ENCODE peak calls at places on chromosome 16, in ten cellular contexts. O is brain microvascular endothelial cell; Q is astrocyte; R is Calu3; C is psoas muscle; F is AG10803; A is heart left ventricle; M is CD8-positive, alpha-beta T cell; U is dorsolateral prefrontal cortex; H is left ventricle myocardium inferior. T is an unnamed sample.

GRCh38 chr16:17063156-17063555 is 407.6 kb downstream of the XYLT1 start:
- DNase-seq in O (no peak), Q (no peak), M (no peak), H (no peak), R (no peak), C (no peak), U (peak), A (no peak), F (no peak), T (no peak)

GRCh38 chr16:5257462-5257861 is 159.9 kb upstream of the EEF2KMT start:
- DNase-seq in C (no peak), Q (no peak), F (no peak), O (no peak), H (no peak), A (no peak), M (no peak), U (no peak), R (no peak), T (no peak)

GRCh38 chr16:57365826-57366536 is 6.3 kb upstream of the CX3CL1 start:
- DNase-seq in H (no peak), R (no peak), F (no peak), C (no peak), M (no peak), A (no peak), U (no peak), O (no peak), Q (no peak), T (no peak)

GRCh38 chr16:22668318-22668717 is 145.6 kb upstream of the HS3ST2 start:
- DNase-seq in U (no peak), C (no peak), O (no peak), F (no peak), R (no peak), H (no peak), A (no peak), Q (no peak), M (no peak), T (no peak)

GRCh38 chr16:51621610-51622009 is 470.5 kb upstream of the SALL1 start:
- DNase-seq in Q (peak), R (no peak), O (no peak), A (no peak), M (no peak), C (no peak), H (no peak), U (no peak), F (no peak), T (no peak)

GRCh38 chr16:28183441-28183840 is 28.3 kb downstream of the XPO6 start:
- DNase-seq in R (no peak), O (no peak), U (no peak), H (no peak), Q (no peak), F (no peak), A (no peak), M (no peak), C (no peak), T (no peak)

GRCh38 chr16:6946106-6946505 is 386.5 kb upstream of the RBFOX1 start:
- DNase-seq in Q (no peak), M (no peak), R (no peak), O (no peak), A (no peak), C (no peak), F (no peak), H (no peak), U (no peak), T (no peak)

GRCh38 chr16:5205394-5206040 is 107.9 kb upstream of the EEF2KMT start:
- DNase-seq in M (no peak), F (no peak), U (no peak), O (no peak), R (no peak), Q (no peak), C (no peak), A (no peak), H (no peak), T (no peak)

GRCh38 chr16:13178318-13178717 is 276.9 kb downstream of the SHISA9 start:
- DNase-seq in F (no peak), U (peak), C (no peak), H (no peak), O (no peak), A (no peak), Q (no peak), R (no peak), M (no peak), T (no peak)

GRCh38 chr16:1941162-1941923 is 1.7 kb downstream of the MSRB1 start:
- DNase-seq in M (no peak), F (no peak), Q (peak), A (no peak), H (no peak), C (peak), O (peak), U (no peak), R (no peak), T (no peak)

GRCh38 chr16:28982418-28982817 is 2.4 kb upstream of the LAT start:
- DNase-seq in F (no peak), M (no peak), O (no peak), U (no peak), H (no peak), C (no peak), R (no peak), Q (no peak), A (no peak), T (no peak)

GRCh38 chr16:4314532-4315184 is 1.2 kb upstream of the GLIS2 start:
- DNase-seq in A (peak), R (peak), M (no peak), F (peak), H (no peak), C (no peak), U (no peak), Q (peak), O (no peak), T (no peak)

GRCh38 chr16:2777231-2777902 is at the start of gene ELOB:
- DNase-seq in R (peak), Q (peak), F (peak), U (peak), A (peak), M (peak), H (peak), C (peak), O (peak), T (no peak)

GRCh38 chr16:50160495-50161164 is 7.5 kb downstream of the TENT4B start:
- DNase-seq in U (no peak), H (no peak), C (no peak), F (peak), O (no peak), R (no peak), Q (peak), A (no peak), M (no peak), T (no peak)

GRCh38 chr16:81523387-81524115 is 78.9 kb downstream of the CMIP start:
- DNase-seq in A (no peak), F (peak), C (peak), O (peak), U (no peak), H (no peak), M (peak), Q (peak), R (peak), T (peak)

GRCh38 chr16:57569306-57569946 is 27.0 kb downstream of the ADGRG5 start:
- DNase-seq in A (no peak), O (no peak), H (no peak), U (no peak), F (no peak), C (no peak), R (no peak), M (no peak), Q (no peak), T (peak)

GRCh38 chr16:56102159-56102798 is 89.0 kb upstream of the GNAO1 start:
- DNase-seq in O (no peak), F (peak), U (no peak), A (peak), M (no peak), C (peak), R (no peak), Q (no peak), H (peak), T (no peak)

GRCh38 chr16:2690852-2691251 is 8.5 kb downstream of the KCTD5 start:
- DNase-seq in U (no peak), F (no peak), C (no peak), A (no peak), Q (no peak), R (no peak), H (no peak), M (no peak), O (no peak), T (no peak)

GRCh38 chr16:51540259-51540658 is 389.2 kb upstream of the SALL1 start:
- DNase-seq in H (no peak), Q (peak), F (peak), A (no peak), C (no peak), R (no peak), M (no peak), O (no peak), U (no peak), T (no peak)

GRCh38 chr16:22813946-22814325 is at the start of gene HS3ST2:
- DNase-seq in M (no peak), C (peak), R (no peak), F (peak), U (peak), A (peak), H (peak), O (no peak), Q (no peak), T (no peak)

GRCh38 chr16:84737658-84738057 is 37.9 kb downstream of the USP10 start:
- DNase-seq in O (no peak), H (no peak), U (no peak), C (no peak), F (no peak), R (peak), Q (no peak), M (no peak), A (no peak), T (no peak)
- TF ChIP-seq CTCF in O (no peak), H (no peak), U (no peak), C (no peak), F (no peak), R (no peak), Q (no peak), M (no peak), A (no peak), T (no peak)

DNA sequence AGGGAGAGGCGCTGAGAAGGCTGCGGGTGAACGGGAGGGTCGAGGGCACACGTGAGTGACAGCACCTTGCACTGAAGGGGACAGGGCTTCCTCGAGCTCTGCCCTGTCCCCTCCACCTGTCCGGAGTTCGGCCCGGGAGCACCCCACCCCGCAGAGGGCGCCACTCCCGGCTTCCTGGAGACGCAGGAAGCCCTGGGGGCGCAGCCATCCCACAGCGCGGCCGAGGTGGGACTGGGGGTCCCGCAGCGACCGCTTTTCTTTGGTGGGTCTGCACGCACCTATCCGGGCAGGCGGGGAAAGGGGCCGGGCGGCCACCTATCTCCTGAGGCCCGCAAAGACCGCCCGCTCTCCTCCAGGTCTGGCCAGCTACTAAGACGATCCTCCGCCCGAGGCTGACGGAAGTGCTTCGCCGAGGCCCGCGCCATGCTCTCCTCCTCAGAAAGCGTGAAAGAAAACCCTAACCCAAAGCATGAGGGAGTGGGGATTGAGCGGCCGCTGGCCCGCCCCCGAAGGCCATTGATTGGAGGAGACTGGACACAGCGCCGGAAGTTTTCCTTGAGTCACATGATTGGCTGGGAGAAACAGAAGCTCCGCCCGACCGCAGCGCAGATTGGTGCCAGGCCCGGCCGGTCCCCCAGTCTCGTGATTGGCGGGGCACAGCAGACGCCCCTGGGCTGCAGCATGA is 34.4 kb downstream of the DDX19A start:
- DNase-seq in Q (peak), H (peak), C (peak), M (peak), O (peak), A (peak), U (peak), R (peak), F (peak), T (peak)
- TF ChIP-seq CTCF in Q (no peak), H (peak), C (peak), M (no peak), O (peak), A (no peak), U (peak), R (peak), F (peak), T (no peak)

GRCh38 chr16:743794-744500 is 3.1 kb upstream of the CIAO3 start:
- DNase-seq in C (no peak), F (no peak), O (no peak), A (no peak), M (no peak), U (no peak), R (no peak), Q (no peak), H (no peak), T (no peak)
- TF ChIP-seq CTCF in C (no peak), F (no peak), O (peak), A (no peak), M (no peak), U (no peak), R (peak), Q (no peak), H (no peak), T (no peak)

GRCh38 chr16:24070851-24071250 is 185.3 kb upstream of the CACNG3 start:
- DNase-seq in A (no peak), H (no peak), O (peak), C (no peak), M (peak), F (peak), U (no peak), Q (peak), R (peak), T (no peak)
- TF ChIP-seq CTCF in A (no peak), H (peak), O (no peak), C (no peak), M (no peak), F (peak), U (peak), Q (peak), R (peak), T (no peak)

DNA sequence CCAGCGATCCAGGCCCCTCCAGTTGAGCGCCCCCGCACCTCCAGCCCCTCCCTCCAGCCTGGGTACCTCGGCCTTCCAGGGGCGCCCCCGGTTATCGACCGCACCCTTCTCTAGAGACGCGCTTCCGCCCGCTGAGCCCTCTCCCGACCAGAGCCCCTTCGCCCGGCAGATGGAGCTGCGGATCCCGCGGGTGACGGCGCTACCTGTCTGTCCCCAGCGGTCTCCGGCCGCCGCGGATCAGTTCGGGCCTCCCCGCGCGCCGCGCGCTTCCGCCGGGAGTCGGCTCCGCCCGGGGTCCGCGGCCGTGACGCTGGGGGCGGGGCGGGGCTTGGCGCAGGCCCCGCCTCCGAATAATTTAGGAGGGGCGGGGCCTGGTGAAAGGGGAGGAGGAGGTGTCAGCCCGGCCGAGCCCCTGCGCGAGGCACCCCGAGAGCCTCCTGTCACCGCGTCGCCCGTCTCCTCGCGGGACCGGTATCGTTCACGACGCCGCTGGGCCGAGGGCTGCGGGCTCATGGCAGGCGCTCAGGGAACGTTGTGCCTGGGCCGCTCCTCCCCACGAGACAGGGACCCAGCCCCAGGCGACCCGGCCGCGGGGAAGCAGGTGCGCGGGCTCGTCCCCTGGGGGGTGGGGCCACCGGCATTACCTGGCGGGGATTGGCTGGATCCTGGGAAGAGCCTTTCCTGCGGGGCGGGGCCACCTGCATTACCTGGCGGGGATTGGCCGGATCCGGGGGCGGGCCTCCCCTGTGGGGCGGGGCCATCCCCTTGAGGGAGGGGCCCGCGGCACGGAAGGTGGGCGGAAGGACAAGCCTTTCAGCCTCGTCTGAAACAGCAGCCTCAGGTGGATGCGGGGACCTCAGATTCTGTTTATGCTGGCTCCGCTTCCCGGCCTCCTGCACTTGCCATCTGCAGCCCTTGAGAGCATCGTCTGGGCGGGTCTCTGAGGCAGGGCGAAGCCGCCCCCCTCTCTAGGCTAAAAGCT is at the start of gene SPATA2L:
- DNase-seq in H (peak), U (peak), Q (peak), O (peak), M (peak), F (peak), C (peak), R (peak), A (peak), T (peak)
- TF ChIP-seq CTCF in H (peak), U (peak), Q (no peak), O (peak), M (peak), F (no peak), C (no peak), R (no peak), A (peak), T (no peak)

GRCh38 chr16:85385463-85386331 is 227.4 kb upstream of the GSE1 start:
- DNase-seq in F (no peak), A (no peak), U (no peak), M (no peak), Q (no peak), R (no peak), C (no peak), O (no peak), H (peak), T (no peak)
- TF ChIP-seq CTCF in F (no peak), A (no peak), U (no peak), M (no peak), Q (no peak), R (no peak), C (no peak), O (no peak), H (no peak), T (no peak)

T was measured in omental fat pad.